ENCODE peak calls at places on chromosomes 16 and 17, in ten cellular contexts. X, U, J, W, M, F, V, B, G and O are unnamed samples.

GRCh38 chr16:20868890-20869289 is 31.3 kb downstream of the DCUN1D3 start:
- DNase-seq in X (no peak), U (no peak), J (peak; percentile 16), W (no peak), M (no peak), F (peak; percentile 86), V (peak; percentile 71), B (no peak), G (no peak), O (peak; percentile 88)

GRCh38 chr17:57988301-57989010 is 402 bp upstream of the VEZF1 start:
- DNase-seq in X (peak; percentile 39), U (peak; percentile 78), J (no peak), W (peak; percentile 94), M (no peak), F (peak; percentile 70), V (peak; percentile 60), B (peak; percentile 83), G (no peak), O (peak; percentile 69)

GRCh38 chr17:2977157-2977556 is 86.2 kb downstream of the OR1D5 start:
- DNase-seq in X (no peak), U (no peak), J (no peak), W (no peak), M (no peak), F (no peak), V (no peak), B (no peak), G (no peak), O (no peak)

GRCh38 chr16:20411055-20411454 is 1.7 kb downstream of the ACSM5 start:
- DNase-seq in X (no peak), U (no peak), J (no peak), W (no peak), M (no peak), F (no peak), V (no peak), B (no peak), G (no peak), O (no peak)

GRCh38 chr16:15960124-15960971 is 10.9 kb downstream of the ABCC1 start:
- DNase-seq in X (no peak), U (no peak), J (no peak), W (no peak), M (no peak), F (no peak), V (peak; percentile 31), B (no peak), G (no peak), O (no peak)

GRCh38 chr17:44850612-44851011 is 2.9 kb downstream of the HIGD1B start:
- DNase-seq in X (no peak), U (peak; percentile 22), J (no peak), W (no peak), M (no peak), F (no peak), V (no peak), B (no peak), G (no peak), O (no peak)

GRCh38 chr17:73799781-73800627 is 155.8 kb upstream of the SDK2 start:
- DNase-seq in X (peak; percentile 69), U (no peak), J (no peak), W (no peak), M (peak; percentile 8), F (no peak), V (no peak), B (no peak), G (no peak), O (no peak)

GRCh38 chr16:89344314-89344828 is 126.9 kb downstream of the ZNF778 start:
- DNase-seq in X (no peak), U (no peak), J (no peak), W (peak; percentile 49), M (no peak), F (no peak), V (no peak), B (no peak), G (no peak), O (no peak)

GRCh38 chr17:39194985-39195524 is 2.4 kb downstream of the CACNB1 start:
- DNase-seq in X (no peak), U (no peak), J (peak; percentile 67), W (peak; percentile 89), M (no peak), F (no peak), V (no peak), B (no peak), G (no peak), O (no peak)

GRCh38 chr17:39192901-39193300 is 4.6 kb downstream of the CACNB1 start:
- DNase-seq in X (no peak), U (no peak), J (no peak), W (no peak), M (no peak), F (no peak), V (no peak), B (no peak), G (no peak), O (no peak)

GRCh38 chr17:39193346-39193745 is 4.1 kb downstream of the CACNB1 start:
- DNase-seq in X (no peak), U (peak; percentile 71), J (no peak), W (no peak), M (no peak), F (no peak), V (no peak), B (no peak), G (no peak), O (no peak)

GRCh38 chr17:39195568-39196160 is 1.8 kb downstream of the CACNB1 start:
- DNase-seq in X (peak; percentile 46), U (no peak), J (no peak), W (no peak), M (no peak), F (peak; percentile 27), V (no peak), B (peak; percentile 55), G (no peak), O (no peak)

DNA sequence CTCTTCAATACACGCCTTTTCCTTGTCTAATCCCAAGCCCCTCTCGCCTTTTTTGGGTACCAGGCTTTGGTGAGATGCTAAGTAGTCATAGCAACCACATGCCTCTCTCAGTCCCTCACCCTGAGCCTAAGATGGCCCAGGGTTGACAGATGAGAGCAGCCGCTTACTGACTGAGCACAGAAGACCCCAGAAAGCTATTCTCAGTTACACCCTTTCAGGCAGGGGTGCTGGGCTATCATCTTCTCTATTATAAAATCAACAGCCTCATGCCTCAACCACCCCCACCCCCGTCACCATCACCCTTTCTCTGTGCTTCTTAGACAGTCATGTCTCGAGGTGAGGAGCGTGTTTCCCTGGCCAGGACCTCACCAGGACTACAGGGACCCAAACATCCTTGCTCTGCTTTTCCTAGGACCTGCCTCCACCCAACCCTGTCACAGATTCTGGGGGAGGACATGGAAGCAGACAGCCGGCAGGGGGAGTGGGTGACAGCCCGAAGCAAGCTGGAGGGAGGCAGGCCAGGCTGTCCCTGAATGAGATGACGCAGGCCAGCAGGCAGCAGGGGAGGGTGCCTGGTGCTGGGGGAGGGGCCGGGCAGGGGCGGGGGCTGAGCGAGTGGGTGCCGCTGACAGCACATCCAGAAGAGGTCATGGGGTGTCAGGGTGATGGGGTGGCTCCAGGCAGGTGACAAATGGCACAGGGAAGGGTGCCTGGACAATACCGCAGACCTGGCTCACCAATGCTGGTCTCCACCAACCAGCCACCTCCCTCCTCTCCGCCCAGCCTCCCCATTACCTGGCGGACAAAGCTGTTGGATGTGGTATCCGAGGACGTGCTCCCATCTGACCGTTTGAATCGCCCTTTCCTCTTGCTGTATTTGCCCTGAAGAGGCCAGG is 3.1 kb downstream of the CACNB1 start:
- DNase-seq in X (no peak), U (peak; percentile 62), J (peak; percentile 81), W (peak; percentile 92), M (no peak), F (peak; percentile 67), V (peak; percentile 70), B (no peak), G (no peak), O (no peak)
- H3K4me3 ChIP-seq in X (no peak overlapping the region), U (no peak overlapping the region), J (peak overlapping the region; percentile 63), W (peak overlapping the region; percentile 34), M (no peak overlapping the region), F (no peak overlapping the region), V (no peak overlapping the region), B (no peak overlapping the region), G (no peak overlapping the region), O (no peak overlapping the region)

GRCh38 chr16:73171901-73172619 is 124.1 kb upstream of the ZFHX3 start:
- DNase-seq in X (no peak), U (no peak), J (no peak), W (peak; percentile 28), M (no peak), F (no peak), V (no peak), B (no peak), G (no peak), O (no peak)

GRCh38 chr16:73170587-73170986 is 122.7 kb upstream of the ZFHX3 start:
- DNase-seq in X (no peak), U (no peak), J (no peak), W (no peak), M (no peak), F (no peak), V (no peak), B (no peak), G (no peak), O (no peak)

GRCh38 chr16:73172621-73173312 is 124.8 kb upstream of the ZFHX3 start:
- DNase-seq in X (peak; percentile 38), U (no peak), J (peak; percentile 52), W (peak; percentile 68), M (no peak), F (peak; percentile 98), V (peak; percentile 96), B (no peak), G (no peak), O (peak; percentile 64)

GRCh38 chr16:73171380-73171779 is 123.5 kb upstream of the ZFHX3 start:
- DNase-seq in X (no peak), U (no peak), J (no peak), W (peak; percentile 29), M (no peak), F (no peak), V (no peak), B (no peak), G (no peak), O (peak; percentile 38)

GRCh38 chr16:73173396-73173795 is 125.5 kb upstream of the ZFHX3 start:
- DNase-seq in X (no peak), U (no peak), J (no peak), W (no peak), M (no peak), F (no peak), V (no peak), B (no peak), G (no peak), O (no peak)
- H3K4me3 ChIP-seq in X (no peak overlapping the region), U (no peak overlapping the region), J (no peak overlapping the region), W (no peak overlapping the region), M (no peak overlapping the region), F (no peak overlapping the region), V (no peak overlapping the region), B (no peak overlapping the region), G (no peak overlapping the region), O (no peak overlapping the region)

GRCh38 chr17:81341347-81342061 is 46.4 kb upstream of the SLC38A10 start:
- DNase-seq in X (no peak), U (no peak), J (peak; percentile 58), W (peak; percentile 86), M (no peak), F (peak; percentile 39), V (no peak), B (no peak), G (no peak), O (no peak)
- H3K4me3 ChIP-seq in X (peak overlapping the region; percentile 87), U (no peak overlapping the region), J (peak overlapping the region; percentile 98), W (peak overlapping the region; percentile 84), M (peak overlapping the region; percentile 92), F (peak overlapping the region; percentile 26), V (peak overlapping the region; percentile 97), B (no peak overlapping the region), G (peak overlapping the region; percentile 19), O (peak overlapping the region; percentile 17)

DNA sequence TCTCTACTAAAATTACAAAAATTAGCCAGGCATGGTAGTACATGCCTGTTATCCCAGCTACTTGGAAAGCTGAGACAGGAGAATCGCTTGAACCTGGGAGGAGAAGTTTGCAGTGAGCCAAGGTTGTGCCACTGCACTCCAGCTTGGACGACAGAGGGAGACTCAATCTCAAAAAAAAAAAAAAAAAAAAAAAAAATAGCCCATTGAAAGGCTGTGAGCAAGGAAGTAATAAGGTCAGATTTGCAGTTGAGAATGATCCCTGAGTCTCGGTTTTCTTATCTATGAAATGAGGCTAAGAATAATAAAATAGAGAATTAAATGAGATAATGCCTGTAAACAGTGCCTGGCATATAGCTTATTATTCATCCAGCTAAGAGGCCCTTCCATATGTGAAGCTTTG is 1.3 kb upstream of the PDK2 start:
- DNase-seq in X (no peak), U (no peak), J (no peak), W (no peak), M (no peak), F (no peak), V (no peak), B (no peak), G (no peak), O (no peak)
- H3K4me3 ChIP-seq in X (no peak overlapping the region), U (no peak overlapping the region), J (no peak overlapping the region), W (no peak overlapping the region), M (no peak overlapping the region), F (no peak overlapping the region), V (no peak overlapping the region), B (peak overlapping the region; percentile 94), G (no peak overlapping the region), O (no peak overlapping the region)